ENCODE peak calls at places on chromosomes 5 and 9, in eight cellular contexts. B is lower lobe of right lung, E is HFF-Myc, G is NB4, A is fibroblast of lung, M is astrocyte of the spinal cord, Y is mammary epithelial cell, F is heart right ventricle. X is an unnamed sample.
A peak's percentile ranks its signal among the peaks of the same experiment; 100 is the strongest.

GRCh38 chr9:114097613-114098020 is 1.5 kb downstream of the KIF12 start:
- DNase-seq in B (no peak), E (no peak), G (no peak), A (no peak), M (no peak), Y (peak; percentile 51), F (no peak), X (peak; percentile 37)

GRCh38 chr5:119255571-119256356 is 100.1 kb upstream of the TNFAIP8 start:
- DNase-seq in B (no peak), E (no peak), G (peak; percentile 38), A (no peak), M (no peak), Y (peak; percentile 57), F (no peak), X (peak; percentile 30)

GRCh38 chr9:128275198-128276007 is at the start of gene GOLGA2:
- DNase-seq in B (peak; percentile 58), E (no peak), G (peak; percentile 28), A (peak; percentile 64), M (peak; percentile 42), Y (no peak), F (peak; percentile 50), X (peak; percentile 81)

GRCh38 chr9:136021891-136022681 is 60.9 kb upstream of the UBAC1 start:
- DNase-seq in B (peak; percentile 36), E (no peak), G (no peak), A (no peak), M (no peak), Y (no peak), F (peak; percentile 10), X (no peak)

GRCh38 chr9:88426651-88427050 is 38.4 kb downstream of the SPIN1 start:
- DNase-seq in B (no peak), E (no peak), G (no peak), A (no peak), M (no peak), Y (no peak), F (no peak), X (no peak)

GRCh38 chr5:173745123-173745522 is 128.7 kb upstream of the BOD1 start:
- DNase-seq in B (no peak), E (no peak), G (peak; percentile 50), A (no peak), M (no peak), Y (no peak), F (no peak), X (no peak)

GRCh38 chr5:141747152-141747640 is 65.2 kb upstream of the ARAP3 start:
- DNase-seq in B (peak; percentile 69), E (no peak), G (no peak), A (peak; percentile 50), M (peak; percentile 33), Y (peak; percentile 17), F (peak; percentile 90), X (peak; percentile 60)

GRCh38 chr5:133048993-133049725 is 2.7 kb upstream of the HSPA4 start:
- DNase-seq in B (no peak), E (no peak), G (no peak), A (no peak), M (no peak), Y (no peak), F (no peak), X (peak; percentile 50)

GRCh38 chr5:177306674-177307543 is 3.3 kb downstream of the PRELID1 start:
- DNase-seq in B (no peak), E (no peak), G (peak; percentile 97), A (peak; percentile 6), M (no peak), Y (no peak), F (no peak), X (peak; percentile 53)

GRCh38 chr9:4553951-4554381 is 63.7 kb downstream of the SLC1A1 start:
- DNase-seq in B (no peak), E (no peak), G (no peak), A (peak; percentile 14), M (peak; percentile 25), Y (no peak), F (no peak), X (peak; percentile 36)

GRCh38 chr9:93185261-93186150 is 1.6 kb downstream of the WNK2 start:
- DNase-seq in B (no peak), E (no peak), G (no peak), A (no peak), M (no peak), Y (no peak), F (no peak), X (no peak)

GRCh38 chr9:93186151-93186715 is 2.3 kb downstream of the WNK2 start:
- DNase-seq in B (no peak), E (no peak), G (no peak), A (no peak), M (no peak), Y (no peak), F (no peak), X (no peak)

GRCh38 chr9:93183106-93183662 is 755 bp upstream of the WNK2 start:
- DNase-seq in B (no peak), E (no peak), G (no peak), A (no peak), M (no peak), Y (no peak), F (no peak), X (no peak)

GRCh38 chr9:93183663-93184438 is at the start of gene WNK2:
- DNase-seq in B (no peak), E (no peak), G (no peak), A (peak; percentile 9), M (no peak), Y (no peak), F (no peak), X (peak; percentile 9)

GRCh38 chr9:93184439-93185221 is 691 bp downstream of the WNK2 start:
- DNase-seq in B (no peak), E (no peak), G (no peak), A (no peak), M (no peak), Y (peak; percentile 2), F (no peak), X (no peak)
- H3K4me3 ChIP-seq in B (peak overlapping the region; percentile 50), E (no peak overlapping the region), G (no peak overlapping the region), A (no peak overlapping the region), M (no peak overlapping the region), Y (no peak overlapping the region), F (peak overlapping the region; percentile 55), X (no peak overlapping the region)

DNA sequence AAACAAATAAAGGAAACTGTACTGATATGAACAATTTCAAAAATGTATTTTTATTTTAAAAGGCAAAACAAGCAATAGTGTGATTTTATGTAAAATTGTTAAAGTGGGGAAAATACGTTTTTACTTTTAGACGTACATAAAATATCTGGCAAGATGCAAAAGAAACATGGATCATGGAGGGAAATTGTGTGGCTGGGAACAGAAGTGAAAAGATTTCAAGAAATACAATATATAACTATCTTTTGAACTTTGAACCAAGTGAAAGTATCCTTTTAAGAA is 1.5 kb upstream of the ZNF367 start:
- DNase-seq in B (no peak), E (no peak), G (no peak), A (peak; percentile 5), M (peak; percentile 13), Y (no peak), F (no peak), X (no peak)
- H3K4me3 ChIP-seq in B (peak overlapping the region; percentile 94), E (peak overlapping the region; percentile 63), G (peak overlapping the region; percentile 83), A (peak overlapping the region; percentile 56), M (peak overlapping the region; percentile 74), Y (peak overlapping the region; percentile 62), F (peak overlapping the region; percentile 64), X (no peak overlapping the region)

GRCh38 chr5:157303667-157304327 is 37.9 kb downstream of the CYFIP2 start:
- DNase-seq in B (no peak), E (no peak), G (no peak), A (no peak), M (no peak), Y (no peak), F (peak; percentile 33), X (no peak)
- H3K4me3 ChIP-seq in B (no peak overlapping the region), E (no peak overlapping the region), G (no peak overlapping the region), A (no peak overlapping the region), M (no peak overlapping the region), Y (no peak overlapping the region), F (no peak overlapping the region), X (no peak overlapping the region)

GRCh38 chr5:151153766-151154272 is 3.8 kb downstream of the ANXA6 start:
- DNase-seq in B (no peak), E (no peak), G (no peak), A (no peak), M (no peak), Y (no peak), F (no peak), X (no peak)

GRCh38 chr5:151153300-151153699 is 4.3 kb downstream of the ANXA6 start:
- DNase-seq in B (no peak), E (no peak), G (no peak), A (no peak), M (no peak), Y (no peak), F (no peak), X (no peak)

GRCh38 chr5:151156732-151157402 is 712 bp downstream of the ANXA6 start:
- DNase-seq in B (no peak), E (no peak), G (peak; percentile 79), A (peak; percentile 28), M (peak; percentile 23), Y (no peak), F (no peak), X (no peak)

GRCh38 chr5:151155777-151156731 is 1.5 kb downstream of the ANXA6 start:
- DNase-seq in B (no peak), E (no peak), G (peak; percentile 60), A (peak; percentile 67), M (peak; percentile 59), Y (no peak), F (peak; percentile 26), X (peak; percentile 74)

DNA sequence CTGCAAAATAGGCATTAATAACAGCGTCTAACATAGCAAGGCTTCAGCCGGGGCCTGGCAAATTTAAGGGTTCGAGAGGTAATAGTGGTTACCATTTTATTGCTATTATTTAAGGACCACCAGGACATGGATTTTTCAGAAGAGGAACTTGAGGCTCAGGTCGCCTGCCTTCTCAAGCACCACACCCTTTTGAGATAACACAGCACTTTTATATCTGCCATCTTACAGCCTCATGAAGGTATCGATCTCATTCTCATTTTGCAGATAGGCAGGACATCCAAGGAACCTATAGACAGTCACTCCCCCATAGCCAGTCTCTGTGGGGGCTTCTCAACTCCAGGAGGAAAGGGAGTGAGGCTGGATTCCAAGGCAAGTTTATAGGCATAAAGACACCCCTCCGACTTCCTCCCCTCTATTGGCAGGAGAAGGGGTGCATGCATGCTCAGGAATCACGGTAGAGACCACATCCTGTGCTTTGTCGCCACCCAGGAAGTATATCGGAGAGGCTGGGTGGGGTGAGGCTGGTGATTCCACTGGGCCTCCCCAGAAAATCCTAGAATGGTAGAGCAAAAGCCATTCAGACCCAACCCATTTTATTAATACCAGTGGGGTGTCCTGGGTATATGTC is 2.3 kb downstream of the ANXA6 start:
- DNase-seq in B (no peak), E (no peak), G (peak; percentile 76), A (peak; percentile 22), M (no peak), Y (no peak), F (no peak), X (no peak)
- H3K4me3 ChIP-seq in B (peak overlapping the region; percentile 63), E (peak overlapping the region; percentile 68), G (peak overlapping the region; percentile 78), A (peak overlapping the region; percentile 75), M (peak overlapping the region; percentile 84), Y (no peak overlapping the region), F (peak overlapping the region; percentile 95), X (peak overlapping the region; percentile 99)

GRCh38 chr5:138340008-138340407 is 1.9 kb downstream of the FAM53C start:
- DNase-seq in B (no peak), E (no peak), G (no peak), A (no peak), M (no peak), Y (no peak), F (no peak), X (no peak)
- H3K4me3 ChIP-seq in B (peak overlapping the region; percentile 89), E (peak overlapping the region; percentile 82), G (peak overlapping the region; percentile 85), A (peak overlapping the region; percentile 97), M (peak overlapping the region; percentile 68), Y (no peak overlapping the region), F (no peak overlapping the region), X (no peak overlapping the region)

GRCh38 chr5:89282038-89282831 is 399.3 kb upstream of the MEF2C start:
- DNase-seq in B (no peak), E (no peak), G (no peak), A (peak; percentile 4), M (peak; percentile 64), Y (no peak), F (no peak), X (no peak)
- H3K4me3 ChIP-seq in B (no peak overlapping the region), E (no peak overlapping the region), G (no peak overlapping the region), A (no peak overlapping the region), M (no peak overlapping the region), Y (no peak overlapping the region), F (no peak overlapping the region), X (no peak overlapping the region)